ENCODE peak calls at places on chromosomes 7 and 10, in eight cellular contexts. One of them, this sample, is unnamed.

GRCh38 chr10:30118590-30118989 is 59.2 kb upstream of the JCAD start:
- DNase-seq in germinal center: no peak
- DNase-seq in brain microvascular endothelial cell: no peak
- DNase-seq in activated naive CD8-positive, alpha-beta T cell treated with anti-CD3 and anti-CD28 coated beads, Interleukin-2, amount 50 U/mL, for 24 hours: no peak
- DNase-seq in psoas muscle: no peak
- DNase-seq in glutamatergic neuron: no peak
- DNase-seq in Panc1: no peak
- DNase-seq in NCI-H1105: no peak
- DNase-seq in this sample: no peak

GRCh38 chr10:132913559-132914115 is 28.7 kb downstream of the CFAP46 start:
- DNase-seq in germinal center: no peak
- DNase-seq in brain microvascular endothelial cell: no peak
- DNase-seq in activated naive CD8-positive, alpha-beta T cell treated with anti-CD3 and anti-CD28 coated beads, Interleukin-2, amount 50 U/mL, for 24 hours: no peak
- DNase-seq in psoas muscle: no peak
- DNase-seq in glutamatergic neuron: no peak
- DNase-seq in Panc1: no peak
- DNase-seq in NCI-H1105: no peak
- DNase-seq in this sample: no peak

GRCh38 chr7:155412416-155413253 is 45.3 kb upstream of the EN2 start:
- DNase-seq in germinal center: peak; percentile 81
- DNase-seq in brain microvascular endothelial cell: peak; percentile 5
- DNase-seq in activated naive CD8-positive, alpha-beta T cell treated with anti-CD3 and anti-CD28 coated beads, Interleukin-2, amount 50 U/mL, for 24 hours: peak; percentile 65
- DNase-seq in psoas muscle: no peak
- DNase-seq in glutamatergic neuron: peak; percentile 79
- DNase-seq in Panc1: peak; percentile 22
- DNase-seq in NCI-H1105: peak; percentile 85
- DNase-seq in this sample: peak; percentile 77

GRCh38 chr7:71184136-71184535 is 52.2 kb downstream of the GALNT17 start:
- DNase-seq in germinal center: no peak
- DNase-seq in brain microvascular endothelial cell: no peak
- DNase-seq in activated naive CD8-positive, alpha-beta T cell treated with anti-CD3 and anti-CD28 coated beads, Interleukin-2, amount 50 U/mL, for 24 hours: no peak
- DNase-seq in psoas muscle: no peak
- DNase-seq in glutamatergic neuron: no peak
- DNase-seq in Panc1: no peak
- DNase-seq in NCI-H1105: no peak
- DNase-seq in this sample: no peak

GRCh38 chr7:33667261-33667660 is 238.1 kb upstream of the BMPER start:
- DNase-seq in germinal center: no peak
- DNase-seq in brain microvascular endothelial cell: peak; percentile 25
- DNase-seq in activated naive CD8-positive, alpha-beta T cell treated with anti-CD3 and anti-CD28 coated beads, Interleukin-2, amount 50 U/mL, for 24 hours: no peak
- DNase-seq in psoas muscle: no peak
- DNase-seq in glutamatergic neuron: no peak
- DNase-seq in Panc1: no peak
- DNase-seq in NCI-H1105: no peak
- DNase-seq in this sample: no peak

GRCh38 chr10:28912017-28912783 is 234.9 kb downstream of the BAMBI start:
- DNase-seq in germinal center: no peak
- DNase-seq in brain microvascular endothelial cell: no peak
- DNase-seq in activated naive CD8-positive, alpha-beta T cell treated with anti-CD3 and anti-CD28 coated beads, Interleukin-2, amount 50 U/mL, for 24 hours: no peak
- DNase-seq in psoas muscle: no peak
- DNase-seq in glutamatergic neuron: no peak
- DNase-seq in Panc1: no peak
- DNase-seq in NCI-H1105: no peak
- DNase-seq in this sample: no peak

GRCh38 chr10:103086261-103086660 is 106.8 kb downstream of the NT5C2 start:
- DNase-seq in germinal center: no peak
- DNase-seq in brain microvascular endothelial cell: no peak
- DNase-seq in activated naive CD8-positive, alpha-beta T cell treated with anti-CD3 and anti-CD28 coated beads, Interleukin-2, amount 50 U/mL, for 24 hours: no peak
- DNase-seq in psoas muscle: no peak
- DNase-seq in glutamatergic neuron: no peak
- DNase-seq in Panc1: no peak
- DNase-seq in NCI-H1105: no peak
- DNase-seq in this sample: no peak

GRCh38 chr10:45424668-45425404 is 50.8 kb downstream of the ALOX5 start:
- DNase-seq in germinal center: no peak
- DNase-seq in brain microvascular endothelial cell: no peak
- DNase-seq in activated naive CD8-positive, alpha-beta T cell treated with anti-CD3 and anti-CD28 coated beads, Interleukin-2, amount 50 U/mL, for 24 hours: no peak
- DNase-seq in psoas muscle: no peak
- DNase-seq in glutamatergic neuron: no peak
- DNase-seq in Panc1: no peak
- DNase-seq in NCI-H1105: no peak
- DNase-seq in this sample: no peak

GRCh38 chr10:30587522-30588031 is 42.0 kb downstream of the LYZL2 start:
- DNase-seq in germinal center: peak; percentile 65
- DNase-seq in brain microvascular endothelial cell: no peak
- DNase-seq in activated naive CD8-positive, alpha-beta T cell treated with anti-CD3 and anti-CD28 coated beads, Interleukin-2, amount 50 U/mL, for 24 hours: peak; percentile 14
- DNase-seq in psoas muscle: no peak
- DNase-seq in glutamatergic neuron: no peak
- DNase-seq in Panc1: no peak
- DNase-seq in NCI-H1105: no peak
- DNase-seq in this sample: peak; percentile 32

GRCh38 chr10:103933557-103934121 is 15.7 kb upstream of the STN1 start:
- DNase-seq in germinal center: no peak
- DNase-seq in brain microvascular endothelial cell: no peak
- DNase-seq in activated naive CD8-positive, alpha-beta T cell treated with anti-CD3 and anti-CD28 coated beads, Interleukin-2, amount 50 U/mL, for 24 hours: no peak
- DNase-seq in psoas muscle: no peak
- DNase-seq in glutamatergic neuron: no peak
- DNase-seq in Panc1: no peak
- DNase-seq in NCI-H1105: no peak
- DNase-seq in this sample: no peak

GRCh38 chr7:35694161-35694783 is 663 bp downstream of the HERPUD2 start:
- DNase-seq in germinal center: peak; percentile 5
- DNase-seq in brain microvascular endothelial cell: peak; percentile 17
- DNase-seq in activated naive CD8-positive, alpha-beta T cell treated with anti-CD3 and anti-CD28 coated beads, Interleukin-2, amount 50 U/mL, for 24 hours: no peak
- DNase-seq in psoas muscle: no peak
- DNase-seq in glutamatergic neuron: peak; percentile 71
- DNase-seq in Panc1: no peak
- DNase-seq in NCI-H1105: no peak
- DNase-seq in this sample: no peak

GRCh38 chr7:158362912-158363905 is 224.4 kb downstream of the PTPRN2 start:
- DNase-seq in germinal center: no peak
- DNase-seq in brain microvascular endothelial cell: no peak
- DNase-seq in activated naive CD8-positive, alpha-beta T cell treated with anti-CD3 and anti-CD28 coated beads, Interleukin-2, amount 50 U/mL, for 24 hours: no peak
- DNase-seq in psoas muscle: no peak
- DNase-seq in glutamatergic neuron: no peak
- DNase-seq in Panc1: no peak
- DNase-seq in NCI-H1105: no peak
- DNase-seq in this sample: peak; percentile 51

GRCh38 chr7:30549933-30550493 is 44.7 kb upstream of the GARS1 start:
- DNase-seq in germinal center: no peak
- DNase-seq in brain microvascular endothelial cell: no peak
- DNase-seq in activated naive CD8-positive, alpha-beta T cell treated with anti-CD3 and anti-CD28 coated beads, Interleukin-2, amount 50 U/mL, for 24 hours: no peak
- DNase-seq in psoas muscle: no peak
- DNase-seq in glutamatergic neuron: peak; percentile 39
- DNase-seq in Panc1: no peak
- DNase-seq in NCI-H1105: no peak
- DNase-seq in this sample: peak; percentile 51

GRCh38 chr7:156650042-156650441 is 9.5 kb downstream of the RNF32 start:
- DNase-seq in germinal center: no peak
- DNase-seq in brain microvascular endothelial cell: no peak
- DNase-seq in activated naive CD8-positive, alpha-beta T cell treated with anti-CD3 and anti-CD28 coated beads, Interleukin-2, amount 50 U/mL, for 24 hours: no peak
- DNase-seq in psoas muscle: no peak
- DNase-seq in glutamatergic neuron: peak; percentile 36
- DNase-seq in Panc1: no peak
- DNase-seq in NCI-H1105: no peak
- DNase-seq in this sample: peak; percentile 67

GRCh38 chr10:116627386-116627933 is 6.7 kb downstream of the PNLIPRP2 start:
- DNase-seq in germinal center: no peak
- DNase-seq in brain microvascular endothelial cell: no peak
- DNase-seq in activated naive CD8-positive, alpha-beta T cell treated with anti-CD3 and anti-CD28 coated beads, Interleukin-2, amount 50 U/mL, for 24 hours: no peak
- DNase-seq in psoas muscle: no peak
- DNase-seq in glutamatergic neuron: peak; percentile 77
- DNase-seq in Panc1: no peak
- DNase-seq in NCI-H1105: no peak
- DNase-seq in this sample: peak; percentile 59

GRCh38 chr7:50793947-50794570 is 11.4 kb upstream of the GRB10 start:
- DNase-seq in germinal center: no peak
- DNase-seq in brain microvascular endothelial cell: no peak
- DNase-seq in activated naive CD8-positive, alpha-beta T cell treated with anti-CD3 and anti-CD28 coated beads, Interleukin-2, amount 50 U/mL, for 24 hours: no peak
- DNase-seq in psoas muscle: no peak
- DNase-seq in glutamatergic neuron: no peak
- DNase-seq in Panc1: no peak
- DNase-seq in NCI-H1105: no peak
- DNase-seq in this sample: peak; percentile 55

GRCh38 chr7:99102361-99102760 is 41.5 kb downstream of the SMURF1 start:
- DNase-seq in germinal center: no peak
- DNase-seq in brain microvascular endothelial cell: no peak
- DNase-seq in activated naive CD8-positive, alpha-beta T cell treated with anti-CD3 and anti-CD28 coated beads, Interleukin-2, amount 50 U/mL, for 24 hours: no peak
- DNase-seq in psoas muscle: no peak
- DNase-seq in glutamatergic neuron: no peak
- DNase-seq in Panc1: no peak
- DNase-seq in NCI-H1105: no peak
- DNase-seq in this sample: no peak

GRCh38 chr7:103593691-103594090 is 147.7 kb upstream of the SLC26A5 start:
- DNase-seq in germinal center: no peak
- DNase-seq in brain microvascular endothelial cell: no peak
- DNase-seq in activated naive CD8-positive, alpha-beta T cell treated with anti-CD3 and anti-CD28 coated beads, Interleukin-2, amount 50 U/mL, for 24 hours: no peak
- DNase-seq in psoas muscle: no peak
- DNase-seq in glutamatergic neuron: no peak
- DNase-seq in Panc1: no peak
- DNase-seq in NCI-H1105: no peak
- DNase-seq in this sample: no peak

GRCh38 chr10:413662-414071 is 275.8 kb downstream of the DIP2C start:
- DNase-seq in germinal center: no peak
- DNase-seq in brain microvascular endothelial cell: no peak
- DNase-seq in activated naive CD8-positive, alpha-beta T cell treated with anti-CD3 and anti-CD28 coated beads, Interleukin-2, amount 50 U/mL, for 24 hours: no peak
- DNase-seq in psoas muscle: no peak
- DNase-seq in glutamatergic neuron: no peak
- DNase-seq in Panc1: no peak
- DNase-seq in NCI-H1105: no peak
- DNase-seq in this sample: no peak

GRCh38 chr7:121494531-121494930 is 98.4 kb upstream of the FAM3C start:
- DNase-seq in germinal center: no peak
- DNase-seq in brain microvascular endothelial cell: no peak
- DNase-seq in activated naive CD8-positive, alpha-beta T cell treated with anti-CD3 and anti-CD28 coated beads, Interleukin-2, amount 50 U/mL, for 24 hours: no peak
- DNase-seq in psoas muscle: no peak
- DNase-seq in glutamatergic neuron: no peak
- DNase-seq in Panc1: peak; percentile 13
- DNase-seq in NCI-H1105: no peak
- DNase-seq in this sample: no peak

GRCh38 chr7:111437736-111438135 is 124.6 kb downstream of the IMMP2L start:
- DNase-seq in germinal center: no peak
- DNase-seq in brain microvascular endothelial cell: no peak
- DNase-seq in activated naive CD8-positive, alpha-beta T cell treated with anti-CD3 and anti-CD28 coated beads, Interleukin-2, amount 50 U/mL, for 24 hours: no peak
- DNase-seq in psoas muscle: no peak
- DNase-seq in glutamatergic neuron: no peak
- DNase-seq in Panc1: no peak
- DNase-seq in NCI-H1105: no peak
- DNase-seq in this sample: no peak

GRCh38 chr10:1570652-1571051 is 166.7 kb downstream of the ADARB2 start:
- DNase-seq in germinal center: no peak
- DNase-seq in brain microvascular endothelial cell: no peak
- DNase-seq in activated naive CD8-positive, alpha-beta T cell treated with anti-CD3 and anti-CD28 coated beads, Interleukin-2, amount 50 U/mL, for 24 hours: no peak
- DNase-seq in psoas muscle: no peak
- DNase-seq in glutamatergic neuron: peak; percentile 14
- DNase-seq in Panc1: no peak
- DNase-seq in NCI-H1105: no peak
- DNase-seq in this sample: peak; percentile 14

GRCh38 chr10:31756131-31757119 is 172.2 kb downstream of the ARHGAP12 start:
- DNase-seq in germinal center: no peak
- DNase-seq in brain microvascular endothelial cell: no peak
- DNase-seq in activated naive CD8-positive, alpha-beta T cell treated with anti-CD3 and anti-CD28 coated beads, Interleukin-2, amount 50 U/mL, for 24 hours: no peak
- DNase-seq in psoas muscle: no peak
- DNase-seq in glutamatergic neuron: no peak
- DNase-seq in Panc1: no peak
- DNase-seq in NCI-H1105: no peak
- DNase-seq in this sample: peak; percentile 30

GRCh38 chr7:2477447-2478386 is 1.5 kb upstream of the GRIFIN start:
- DNase-seq in germinal center: peak; percentile 55
- DNase-seq in brain microvascular endothelial cell: peak; percentile 36
- DNase-seq in activated naive CD8-positive, alpha-beta T cell treated with anti-CD3 and anti-CD28 coated beads, Interleukin-2, amount 50 U/mL, for 24 hours: peak; percentile 74
- DNase-seq in psoas muscle: peak; percentile 73
- DNase-seq in glutamatergic neuron: peak; percentile 84
- DNase-seq in Panc1: no peak
- DNase-seq in NCI-H1105: no peak
- DNase-seq in this sample: peak; percentile 68

GRCh38 chr7:95688931-95689453 is 83.4 kb upstream of the DYNC1I1 start:
- DNase-seq in germinal center: no peak
- DNase-seq in brain microvascular endothelial cell: peak; percentile 20
- DNase-seq in activated naive CD8-positive, alpha-beta T cell treated with anti-CD3 and anti-CD28 coated beads, Interleukin-2, amount 50 U/mL, for 24 hours: no peak
- DNase-seq in psoas muscle: peak; percentile 64
- DNase-seq in glutamatergic neuron: no peak
- DNase-seq in Panc1: no peak
- DNase-seq in NCI-H1105: no peak
- DNase-seq in this sample: no peak

GRCh38 chr7:134371536-134371935 is 54.8 kb upstream of the SLC35B4 start:
- DNase-seq in germinal center: no peak
- DNase-seq in brain microvascular endothelial cell: no peak
- DNase-seq in activated naive CD8-positive, alpha-beta T cell treated with anti-CD3 and anti-CD28 coated beads, Interleukin-2, amount 50 U/mL, for 24 hours: no peak
- DNase-seq in psoas muscle: no peak
- DNase-seq in glutamatergic neuron: no peak
- DNase-seq in Panc1: no peak
- DNase-seq in NCI-H1105: no peak
- DNase-seq in this sample: no peak

GRCh38 chr7:108972009-108972408 is 402.3 kb downstream of the DNAJB9 start:
- DNase-seq in germinal center: no peak
- DNase-seq in brain microvascular endothelial cell: no peak
- DNase-seq in activated naive CD8-positive, alpha-beta T cell treated with anti-CD3 and anti-CD28 coated beads, Interleukin-2, amount 50 U/mL, for 24 hours: no peak
- DNase-seq in psoas muscle: no peak
- DNase-seq in glutamatergic neuron: no peak
- DNase-seq in Panc1: no peak
- DNase-seq in NCI-H1105: peak; percentile 19
- DNase-seq in this sample: no peak

GRCh38 chr7:38105874-38106483 is 72.1 kb upstream of the STARD3NL start:
- DNase-seq in germinal center: peak; percentile 29
- DNase-seq in brain microvascular endothelial cell: peak; percentile 20
- DNase-seq in activated naive CD8-positive, alpha-beta T cell treated with anti-CD3 and anti-CD28 coated beads, Interleukin-2, amount 50 U/mL, for 24 hours: peak; percentile 8
- DNase-seq in psoas muscle: no peak
- DNase-seq in glutamatergic neuron: peak; percentile 20
- DNase-seq in Panc1: peak; percentile 20
- DNase-seq in NCI-H1105: peak; percentile 23
- DNase-seq in this sample: peak; percentile 49

GRCh38 chr7:37035631-37036030 is 311.3 kb upstream of the AOAH start:
- DNase-seq in germinal center: no peak
- DNase-seq in brain microvascular endothelial cell: no peak
- DNase-seq in activated naive CD8-positive, alpha-beta T cell treated with anti-CD3 and anti-CD28 coated beads, Interleukin-2, amount 50 U/mL, for 24 hours: no peak
- DNase-seq in psoas muscle: no peak
- DNase-seq in glutamatergic neuron: no peak
- DNase-seq in Panc1: no peak
- DNase-seq in NCI-H1105: no peak
- DNase-seq in this sample: no peak

GRCh38 chr7:158431941-158432347 is 155.7 kb downstream of the PTPRN2 start:
- DNase-seq in germinal center: no peak
- DNase-seq in brain microvascular endothelial cell: peak; percentile 99
- DNase-seq in activated naive CD8-positive, alpha-beta T cell treated with anti-CD3 and anti-CD28 coated beads, Interleukin-2, amount 50 U/mL, for 24 hours: no peak
- DNase-seq in psoas muscle: peak; percentile 68
- DNase-seq in glutamatergic neuron: no peak
- DNase-seq in Panc1: peak; percentile 65
- DNase-seq in NCI-H1105: no peak
- DNase-seq in this sample: peak; percentile 25

GRCh38 chr7:5234852-5235831 is 45.1 kb downstream of the WIPI2 start:
- DNase-seq in germinal center: no peak
- DNase-seq in brain microvascular endothelial cell: no peak
- DNase-seq in activated naive CD8-positive, alpha-beta T cell treated with anti-CD3 and anti-CD28 coated beads, Interleukin-2, amount 50 U/mL, for 24 hours: no peak
- DNase-seq in psoas muscle: peak; percentile 38
- DNase-seq in glutamatergic neuron: no peak
- DNase-seq in Panc1: no peak
- DNase-seq in NCI-H1105: no peak
- DNase-seq in this sample: no peak

GRCh38 chr7:56105508-56105907 is 768 bp downstream of the CHCHD2 start:
- DNase-seq in germinal center: no peak
- DNase-seq in brain microvascular endothelial cell: peak; percentile 77
- DNase-seq in activated naive CD8-positive, alpha-beta T cell treated with anti-CD3 and anti-CD28 coated beads, Interleukin-2, amount 50 U/mL, for 24 hours: peak; percentile 16
- DNase-seq in psoas muscle: no peak
- DNase-seq in glutamatergic neuron: no peak
- DNase-seq in Panc1: peak; percentile 46
- DNase-seq in NCI-H1105: no peak
- DNase-seq in this sample: peak; percentile 31

GRCh38 chr10:98463022-98463421 is 16.3 kb upstream of the HPS1 start:
- DNase-seq in germinal center: no peak
- DNase-seq in brain microvascular endothelial cell: no peak
- DNase-seq in activated naive CD8-positive, alpha-beta T cell treated with anti-CD3 and anti-CD28 coated beads, Interleukin-2, amount 50 U/mL, for 24 hours: no peak
- DNase-seq in psoas muscle: no peak
- DNase-seq in glutamatergic neuron: no peak
- DNase-seq in Panc1: no peak
- DNase-seq in NCI-H1105: no peak
- DNase-seq in this sample: no peak

GRCh38 chr10:131006458-131007256 is 304.9 kb downstream of the TCERG1L start:
- DNase-seq in germinal center: no peak
- DNase-seq in brain microvascular endothelial cell: no peak
- DNase-seq in activated naive CD8-positive, alpha-beta T cell treated with anti-CD3 and anti-CD28 coated beads, Interleukin-2, amount 50 U/mL, for 24 hours: no peak
- DNase-seq in psoas muscle: no peak
- DNase-seq in glutamatergic neuron: no peak
- DNase-seq in Panc1: no peak
- DNase-seq in NCI-H1105: no peak
- DNase-seq in this sample: no peak